ENCODE peak calls at places on chromosomes 12 and 14, in ten cellular contexts. E is tibial nerve, Q is body of pancreas, F is HepG2, P is spleen, M is stomach, X is transverse colon, W is prostate gland, T is A549, G is uterus. A is an unnamed sample.

GRCh38 chr14:24145700-24146621 is at the start of gene PSME2:
- DNase-seq in W (no peak), F (no peak), X (no peak), Q (no peak), T (peak), M (no peak), E (no peak), G (no peak), P (no peak), A (no peak)

GRCh38 chr14:24310666-24311604 is at the start of gene LTB4R:
- DNase-seq in T (no peak), E (no peak), W (peak), X (peak), F (no peak), P (peak), G (no peak), Q (peak), M (peak), A (peak)

GRCh38 chr12:127640181-127640886 is 626.6 kb upstream of the TMEM132C start:
- DNase-seq in P (no peak), T (no peak), X (no peak), W (no peak), G (no peak), Q (no peak), M (no peak), F (no peak), E (no peak), A (no peak)

GRCh38 chr14:71136386-71137060 is 229.3 kb downstream of the PCNX1 start:
- DNase-seq in T (no peak), M (no peak), P (no peak), E (no peak), X (no peak), W (no peak), F (no peak), G (no peak), Q (no peak), A (no peak)

GRCh38 chr12:130703733-130704375 is 12.2 kb downstream of the RIMBP2 start:
- DNase-seq in X (no peak), W (no peak), T (no peak), G (no peak), Q (no peak), P (no peak), E (no peak), M (no peak), F (no peak), A (no peak)

GRCh38 chr14:100810861-100811461 is 15.0 kb upstream of the MEG3 start:
- DNase-seq in W (no peak), T (no peak), G (no peak), X (no peak), F (no peak), E (no peak), P (no peak), Q (no peak), M (no peak), A (no peak)

GRCh38 chr14:39107624-39108023 is 4.6 kb upstream of the SEC23A start:
- DNase-seq in G (no peak), P (no peak), F (peak), T (peak), Q (no peak), M (no peak), E (no peak), W (no peak), X (no peak), A (no peak)

GRCh38 chr12:39736406-39736805 is 116.8 kb upstream of the ABCD2 start:
- DNase-seq in T (no peak), G (no peak), X (no peak), W (no peak), E (no peak), Q (no peak), M (no peak), P (no peak), F (no peak), A (no peak)

GRCh38 chr12:113633678-113634332 is 162.1 kb upstream of the LHX5 start:
- DNase-seq in Q (no peak), E (no peak), G (no peak), X (no peak), F (no peak), W (no peak), P (no peak), M (no peak), T (no peak), A (no peak)

GRCh38 chr14:32494566-32495434 is 165.7 kb downstream of the AKAP6 start:
- DNase-seq in W (no peak), Q (no peak), P (no peak), T (no peak), E (no peak), G (no peak), M (no peak), F (no peak), X (no peak), A (peak)

GRCh38 chr12:53956914-53957536 is 2.3 kb downstream of the HOXC12 start:
- DNase-seq in E (no peak), W (no peak), T (no peak), F (no peak), Q (no peak), P (no peak), X (no peak), M (no peak), G (no peak), A (no peak)

GRCh38 chr12:51362307-51362706 is 15.8 kb upstream of the CELA1 start:
- DNase-seq in G (no peak), Q (no peak), E (no peak), M (no peak), F (peak), P (no peak), X (no peak), T (no peak), W (no peak), A (no peak)

GRCh38 chr14:24312736-24313507 is 1.6 kb downstream of the LTB4R start:
- DNase-seq in Q (no peak), X (peak), P (peak), T (no peak), F (no peak), W (no peak), G (no peak), E (no peak), M (no peak), A (peak)

GRCh38 chr12:3837049-3837448 is 36.1 kb downstream of the PARP11 start:
- DNase-seq in G (no peak), X (no peak), M (no peak), W (no peak), P (no peak), Q (no peak), T (no peak), E (no peak), F (no peak), A (no peak)

GRCh38 chr12:1306817-1307216 is 287.6 kb downstream of the FBXL14 start:
- DNase-seq in G (no peak), W (no peak), P (no peak), M (no peak), T (no peak), X (no peak), F (no peak), Q (no peak), E (no peak), A (no peak)

GRCh38 chr12:123546281-123546680 is 12.8 kb upstream of the RILPL1 start:
- DNase-seq in X (no peak), W (no peak), F (no peak), G (no peak), T (peak), M (no peak), Q (no peak), P (no peak), E (no peak), A (no peak)

GRCh38 chr14:53793790-53794560 is 162.7 kb downstream of the BMP4 start:
- DNase-seq in T (no peak), Q (no peak), M (no peak), G (no peak), P (no peak), F (peak), W (no peak), E (no peak), X (peak), A (peak)

GRCh38 chr12:2215709-2216560 is 163.1 kb downstream of the CACNA1C start:
- DNase-seq in G (no peak), E (no peak), T (no peak), W (no peak), M (no peak), X (no peak), F (no peak), Q (no peak), P (no peak), A (no peak)

GRCh38 chr12:131948166-131948712 is 1.5 kb upstream of the EP400 start:
- DNase-seq in T (no peak), F (no peak), X (no peak), P (no peak), G (no peak), M (no peak), W (no peak), Q (no peak), E (no peak), A (no peak)

GRCh38 chr12:115155665-115156645 is 472.0 kb upstream of the TBX3 start:
- DNase-seq in W (no peak), Q (no peak), E (no peak), P (no peak), M (no peak), X (no peak), G (no peak), F (no peak), T (peak), A (no peak)

GRCh38 chr12:96425321-96425720 is 25.1 kb upstream of the CDK17 start:
- DNase-seq in F (no peak), M (no peak), W (no peak), P (no peak), Q (no peak), G (peak), X (no peak), E (no peak), T (no peak), A (no peak)

GRCh38 chr14:55122441-55122986 is 6.5 kb upstream of the LGALS3 start:
- DNase-seq in F (peak), T (no peak), E (no peak), X (peak), Q (peak), M (peak), P (no peak), W (peak), G (no peak), A (no peak)

GRCh38 chr12:45543887-45544286 is 185.6 kb upstream of the ARID2 start:
- DNase-seq in W (peak), M (peak), X (peak), P (no peak), E (peak), Q (peak), F (peak), T (peak), G (peak), A (peak)

GRCh38 chr12:30440826-30441602 is 254.7 kb downstream of the IPO8 start:
- DNase-seq in Q (no peak), E (no peak), P (no peak), M (no peak), F (peak), X (no peak), T (peak), G (no peak), W (no peak), A (no peak)

GRCh38 chr12:41956353-41956752 is 188.3 kb downstream of the GXYLT1 start:
- DNase-seq in Q (no peak), X (no peak), P (no peak), E (no peak), G (no peak), T (no peak), F (no peak), M (no peak), W (no peak), A (no peak)

GRCh38 chr14:24710403-24711063 is 76.5 kb upstream of the GZMB start:
- DNase-seq in M (peak), F (peak), W (peak), P (no peak), G (peak), Q (peak), E (peak), T (peak), X (peak), A (peak)

GRCh38 chr12:53205747-53206146 is 1.3 kb downstream of the ITGB7 start:
- DNase-seq in P (no peak), F (no peak), W (no peak), M (peak), E (peak), X (peak), T (no peak), G (no peak), Q (no peak), A (no peak)

GRCh38 chr14:104331871-104332605 is 193.7 kb downstream of the KIF26A start:
- DNase-seq in F (no peak), G (no peak), M (peak), P (no peak), X (no peak), E (no peak), Q (no peak), T (no peak), W (no peak), A (no peak)

GRCh38 chr14:62722406-62722805 is 322.9 kb downstream of the KCNH5 start:
- DNase-seq in P (no peak), Q (no peak), M (no peak), T (no peak), X (no peak), F (no peak), E (no peak), G (no peak), W (no peak), A (no peak)

DNA sequence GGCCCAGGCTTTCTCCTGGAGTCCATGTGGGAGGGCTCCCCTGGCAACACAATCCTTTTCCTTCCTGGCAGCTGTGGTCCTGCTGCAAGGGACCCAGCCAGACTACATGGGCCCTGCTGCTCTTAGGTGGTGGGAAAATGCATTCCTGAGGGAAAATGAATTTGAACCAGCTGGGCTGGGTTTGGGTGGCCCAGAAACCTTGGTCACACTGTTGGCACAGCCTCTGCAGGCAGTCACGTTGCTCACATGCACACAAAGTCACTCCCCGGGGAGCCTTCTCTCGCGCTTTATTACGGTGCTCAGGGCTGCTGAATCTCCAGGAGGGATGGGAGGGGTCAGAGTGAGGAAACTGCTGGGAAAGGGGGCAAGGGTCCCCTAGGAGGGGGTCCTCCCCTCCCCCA is 17.2 kb downstream of the PLEKHG3 start:
- DNase-seq in G (no peak), P (peak), W (no peak), F (no peak), T (no peak), Q (peak), M (peak), X (peak), E (peak), A (no peak)
- H3K4me3 ChIP-seq in G (no peak), P (no peak), W (no peak), F (no peak), T (no peak), Q (no peak), M (no peak), X (no peak), E (no peak), A (no peak)

GRCh38 chr12:16300222-16300621 is 22.7 kb upstream of the SLC15A5 start:
- DNase-seq in F (no peak), Q (no peak), P (no peak), E (peak), T (no peak), W (no peak), M (no peak), X (no peak), G (no peak), A (no peak)
- TF ChIP-seq CTCF in F (no peak), Q (no peak), P (no peak), E (no peak), T (no peak), W (no peak), M (no peak), X (no peak), G (no peak), A (no peak)

GRCh38 chr12:50166776-50167025 is 468 bp downstream of the CERS5 start:
- DNase-seq in E (no peak), X (no peak), T (no peak), F (no peak), W (no peak), M (peak), P (no peak), Q (peak), G (peak), A (no peak)

GRCh38 chr12:50162225-50162624 is 4.9 kb downstream of the CERS5 start:
- DNase-seq in T (no peak), X (no peak), W (no peak), Q (no peak), M (no peak), F (no peak), G (no peak), E (no peak), P (no peak), A (no peak)

GRCh38 chr12:50164963-50165362 is 2.2 kb downstream of the CERS5 start:
- DNase-seq in F (no peak), X (no peak), E (no peak), W (no peak), M (no peak), P (no peak), G (no peak), T (no peak), Q (no peak), A (no peak)

DNA sequence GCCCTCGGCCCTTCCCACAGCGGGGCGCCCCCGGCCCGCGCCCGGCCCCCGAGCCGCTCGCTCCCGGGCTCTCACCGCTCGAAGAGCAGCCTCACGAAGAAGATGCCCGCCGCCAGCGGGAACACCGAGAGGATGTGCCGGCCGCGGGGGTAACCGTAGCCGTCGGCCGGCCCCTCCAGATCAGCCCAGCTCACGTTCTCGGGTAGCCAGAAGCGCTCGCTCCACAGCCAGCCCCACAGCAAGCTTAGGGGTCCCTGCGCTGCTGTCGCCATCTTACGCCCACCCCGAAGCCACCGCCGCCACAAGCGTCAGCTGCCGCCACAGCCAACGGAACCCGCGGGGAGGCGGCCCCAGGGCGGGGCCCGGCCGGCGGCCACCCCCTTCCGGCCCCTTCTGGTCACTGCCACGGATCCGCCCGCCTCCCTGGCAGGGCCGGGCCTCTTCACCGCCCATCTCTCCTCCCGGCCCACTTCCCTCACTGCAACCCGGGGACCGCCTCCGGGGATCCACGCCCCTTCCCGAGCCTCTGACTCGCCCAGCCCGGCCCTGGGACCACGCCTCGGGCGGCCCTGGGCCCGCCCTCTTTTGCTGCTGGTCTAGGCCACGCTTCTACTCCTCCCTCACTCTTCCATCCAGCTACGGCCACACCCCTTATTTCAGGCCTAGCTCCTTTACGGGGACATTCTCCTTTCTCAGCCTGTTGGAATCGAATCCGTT is at the start of gene CERS5:
- DNase-seq in P (peak), E (peak), T (peak), M (peak), G (peak), W (peak), X (peak), F (peak), Q (peak), A (peak)
- TF ChIP-seq POLR2A in P (no peak), E (peak), T (peak), M (no peak), G (peak), W (peak), X (peak), F (peak), Q (peak), A (peak)

GRCh38 chr14:99718031-99718810 is 34.1 kb downstream of the CYP46A1 start:
- DNase-seq in P (no peak), G (no peak), Q (no peak), E (no peak), W (no peak), F (no peak), T (no peak), X (no peak), M (no peak), A (no peak)
- H3K4me3 ChIP-seq in P (no peak), G (no peak), Q (no peak), E (no peak), W (no peak), F (no peak), T (no peak), X (no peak), M (no peak), A (no peak)

DNA sequence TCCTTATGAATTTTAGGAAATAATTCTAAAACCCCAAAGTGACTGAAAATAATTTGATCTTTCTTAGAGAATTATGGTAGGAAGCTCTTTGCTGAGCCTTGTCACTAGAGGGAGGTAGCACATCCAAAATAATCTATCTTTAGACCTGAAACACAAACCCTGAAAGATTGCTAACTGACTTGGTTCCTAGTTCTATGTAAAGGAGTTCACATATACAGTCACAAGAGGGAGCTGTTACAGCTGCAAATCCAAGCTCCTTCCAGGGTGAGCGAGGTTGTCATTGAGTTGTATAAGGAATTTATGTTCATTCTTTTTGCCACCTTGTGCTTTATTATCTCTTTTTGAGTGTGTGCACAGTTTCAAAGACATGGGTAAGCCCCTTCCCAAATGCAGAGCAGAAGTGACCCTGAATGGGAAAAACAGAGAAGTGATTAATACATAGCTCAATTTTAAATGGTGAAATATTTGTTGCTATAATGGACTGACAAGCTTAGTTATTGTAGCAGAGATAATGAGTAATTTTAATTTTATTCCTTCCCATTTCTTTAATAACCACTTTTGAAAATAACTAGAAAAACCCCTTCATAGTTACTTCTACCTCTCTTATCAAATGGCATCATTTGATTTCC is 387.9 kb downstream of the DAD1 start:
- DNase-seq in E (no peak), X (no peak), T (peak), P (no peak), G (no peak), M (no peak), W (no peak), Q (no peak), F (peak), A (no peak)
- TF ChIP-seq CTCF in E (peak), X (peak), T (peak), P (peak), G (no peak), M (no peak), W (no peak), Q (peak), F (peak), A (no peak)

GRCh38 chr12:62434504-62435336 is 31.9 kb upstream of the MON2 start:
- DNase-seq in G (no peak), E (no peak), W (peak), F (no peak), Q (peak), M (peak), X (peak), P (peak), T (no peak), A (no peak)

GRCh38 chr12:62426095-62426488 is 40.5 kb upstream of the MON2 start:
- DNase-seq in W (no peak), M (no peak), P (no peak), Q (no peak), G (no peak), F (no peak), X (no peak), T (no peak), E (no peak), A (no peak)

GRCh38 chr12:62429457-62429856 is 37.2 kb upstream of the MON2 start:
- DNase-seq in W (no peak), G (no peak), Q (no peak), E (no peak), X (no peak), M (no peak), F (no peak), P (no peak), T (no peak), A (no peak)
- TF ChIP-seq POLR2A in W (no peak), G (no peak), Q (no peak), E (no peak), X (no peak), M (no peak), F (no peak), P (no peak), T (no peak), A (no peak)

GRCh38 chr12:57236224-57236924 is 6.9 kb downstream of the SHMT2 start:
- DNase-seq in M (no peak), W (no peak), P (peak), Q (no peak), G (no peak), T (no peak), E (no peak), F (no peak), X (no peak), A (no peak)
- H3K4me3 ChIP-seq in M (no peak), W (no peak), P (peak), Q (no peak), G (no peak), T (no peak), E (no peak), F (no peak), X (no peak), A (peak)

DNA sequence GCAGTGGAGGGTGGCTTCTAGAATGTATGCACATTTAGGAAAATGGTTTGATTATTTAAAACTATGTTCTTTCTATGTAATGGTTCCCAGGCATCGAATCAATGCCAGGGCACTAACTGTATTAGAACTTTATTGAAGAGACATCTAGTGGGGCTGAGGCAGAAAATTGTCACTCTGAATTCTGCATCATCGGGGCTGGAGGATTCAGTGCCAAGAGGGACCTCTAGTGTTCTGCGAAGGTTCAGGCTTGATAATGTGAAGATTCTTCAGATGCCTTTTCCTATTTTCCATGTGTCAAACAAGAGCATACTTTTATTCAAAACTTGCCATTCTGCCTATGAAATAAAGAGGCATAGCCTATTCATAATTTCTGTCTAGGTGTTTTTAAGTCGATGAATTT is 146.3 kb downstream of the CAND1 start:
- DNase-seq in W (no peak), F (peak), T (no peak), E (peak), G (no peak), X (no peak), Q (no peak), P (no peak), M (no peak), A (no peak)
- TF ChIP-seq CTCF in W (no peak), F (peak), T (peak), E (no peak), G (peak), X (no peak), Q (no peak), P (no peak), M (no peak), A (no peak)

GRCh38 chr12:57782608-57783465 is at the start of gene TSFM:
- DNase-seq in M (peak), G (peak), F (peak), P (peak), E (peak), T (peak), W (peak), Q (peak), X (peak), A (peak)
- TF ChIP-seq POLR2A in M (peak), G (no peak), F (peak), P (no peak), E (peak), T (peak), W (no peak), Q (peak), X (peak), A (peak)

A was measured in gastrocnemius medialis.